ENCODE peak calls at places on chromosome 16, in ten cellular contexts. One of them, this sample, is unnamed.

GRCh38 chr16:54242199-54242598 is 44.4 kb downstream of the IRX3 start:
- DNase-seq in Peyer's patch: no peak
- DNase-seq in HAP-1: no peak
- DNase-seq in OCI-LY7: peak; percentile 43
- DNase-seq in tibial artery: no peak
- DNase-seq in neuronal stem cell: peak; percentile 29
- DNase-seq in left lung: no peak
- DNase-seq in esophagus squamous epithelium: no peak
- DNase-seq in pancreas: no peak
- DNase-seq in sigmoid colon: no peak
- DNase-seq in this sample: no peak

GRCh38 chr16:66278111-66278531 is 88.4 kb upstream of the CDH5 start:
- DNase-seq in Peyer's patch: no peak
- DNase-seq in HAP-1: no peak
- DNase-seq in OCI-LY7: no peak
- DNase-seq in tibial artery: no peak
- DNase-seq in neuronal stem cell: no peak
- DNase-seq in left lung: no peak
- DNase-seq in esophagus squamous epithelium: no peak
- DNase-seq in pancreas: no peak
- DNase-seq in sigmoid colon: peak; percentile 33
- DNase-seq in this sample: no peak

GRCh38 chr16:78503501-78504110 is 404.2 kb downstream of the WWOX start:
- DNase-seq in Peyer's patch: no peak
- DNase-seq in HAP-1: no peak
- DNase-seq in OCI-LY7: peak; percentile 39
- DNase-seq in tibial artery: peak; percentile 41
- DNase-seq in neuronal stem cell: peak; percentile 64
- DNase-seq in left lung: no peak
- DNase-seq in esophagus squamous epithelium: no peak
- DNase-seq in pancreas: no peak
- DNase-seq in sigmoid colon: peak; percentile 79
- DNase-seq in this sample: peak; percentile 17

GRCh38 chr16:23700509-23700908 is 12.5 kb downstream of the ERN2 start:
- DNase-seq in Peyer's patch: no peak
- DNase-seq in HAP-1: no peak
- DNase-seq in OCI-LY7: no peak
- DNase-seq in tibial artery: no peak
- DNase-seq in neuronal stem cell: no peak
- DNase-seq in left lung: peak; percentile 58
- DNase-seq in esophagus squamous epithelium: no peak
- DNase-seq in pancreas: no peak
- DNase-seq in sigmoid colon: no peak
- DNase-seq in this sample: no peak

GRCh38 chr16:46569231-46569735 is 51.9 kb downstream of the SHCBP1 start:
- DNase-seq in Peyer's patch: no peak
- DNase-seq in HAP-1: no peak
- DNase-seq in OCI-LY7: no peak
- DNase-seq in tibial artery: no peak
- DNase-seq in neuronal stem cell: no peak
- DNase-seq in left lung: peak; percentile 67
- DNase-seq in esophagus squamous epithelium: no peak
- DNase-seq in pancreas: peak; percentile 50
- DNase-seq in sigmoid colon: no peak
- DNase-seq in this sample: no peak

GRCh38 chr16:57817680-57818079 is 15.4 kb upstream of the KIFC3 start:
- DNase-seq in Peyer's patch: no peak
- DNase-seq in HAP-1: no peak
- DNase-seq in OCI-LY7: no peak
- DNase-seq in tibial artery: no peak
- DNase-seq in neuronal stem cell: no peak
- DNase-seq in left lung: no peak
- DNase-seq in esophagus squamous epithelium: no peak
- DNase-seq in pancreas: no peak
- DNase-seq in sigmoid colon: no peak
- DNase-seq in this sample: no peak

GRCh38 chr16:4694664-4695451 is 1.5 kb downstream of the NUDT16L1 start:
- DNase-seq in Peyer's patch: peak; percentile 53
- DNase-seq in HAP-1: no peak
- DNase-seq in OCI-LY7: no peak
- DNase-seq in tibial artery: peak; percentile 54
- DNase-seq in neuronal stem cell: no peak
- DNase-seq in left lung: no peak
- DNase-seq in esophagus squamous epithelium: no peak
- DNase-seq in pancreas: peak; percentile 82
- DNase-seq in sigmoid colon: peak; percentile 74
- DNase-seq in this sample: no peak

GRCh38 chr16:56460101-56460500 is 8.7 kb downstream of the OGFOD1 start:
- DNase-seq in Peyer's patch: no peak
- DNase-seq in HAP-1: peak; percentile 94
- DNase-seq in OCI-LY7: no peak
- DNase-seq in tibial artery: no peak
- DNase-seq in neuronal stem cell: no peak
- DNase-seq in left lung: no peak
- DNase-seq in esophagus squamous epithelium: no peak
- DNase-seq in pancreas: no peak
- DNase-seq in sigmoid colon: no peak
- DNase-seq in this sample: no peak

GRCh38 chr16:685967-686366 is 1.8 kb upstream of the JMJD8 start:
- DNase-seq in Peyer's patch: peak; percentile 78
- DNase-seq in HAP-1: no peak
- DNase-seq in OCI-LY7: no peak
- DNase-seq in tibial artery: no peak
- DNase-seq in neuronal stem cell: no peak
- DNase-seq in left lung: no peak
- DNase-seq in esophagus squamous epithelium: no peak
- DNase-seq in pancreas: peak; percentile 86
- DNase-seq in sigmoid colon: no peak
- DNase-seq in this sample: no peak

GRCh38 chr16:683396-684066 is 603 bp downstream of the JMJD8 start:
- DNase-seq in Peyer's patch: no peak
- DNase-seq in HAP-1: no peak
- DNase-seq in OCI-LY7: no peak
- DNase-seq in tibial artery: no peak
- DNase-seq in neuronal stem cell: no peak
- DNase-seq in left lung: no peak
- DNase-seq in esophagus squamous epithelium: no peak
- DNase-seq in pancreas: peak; percentile 86
- DNase-seq in sigmoid colon: no peak
- DNase-seq in this sample: no peak

GRCh38 chr16:684961-685696 is 995 bp upstream of the JMJD8 start:
- DNase-seq in Peyer's patch: no peak
- DNase-seq in HAP-1: no peak
- DNase-seq in OCI-LY7: no peak
- DNase-seq in tibial artery: no peak
- DNase-seq in neuronal stem cell: no peak
- DNase-seq in left lung: no peak
- DNase-seq in esophagus squamous epithelium: no peak
- DNase-seq in pancreas: no peak
- DNase-seq in sigmoid colon: peak; percentile 77
- DNase-seq in this sample: no peak

GRCh38 chr16:682493-683395 is 1.4 kb downstream of the JMJD8 start:
- DNase-seq in Peyer's patch: no peak
- DNase-seq in HAP-1: no peak
- DNase-seq in OCI-LY7: no peak
- DNase-seq in tibial artery: no peak
- DNase-seq in neuronal stem cell: no peak
- DNase-seq in left lung: no peak
- DNase-seq in esophagus squamous epithelium: no peak
- DNase-seq in pancreas: peak; percentile 82
- DNase-seq in sigmoid colon: peak; percentile 74
- DNase-seq in this sample: no peak

DNA sequence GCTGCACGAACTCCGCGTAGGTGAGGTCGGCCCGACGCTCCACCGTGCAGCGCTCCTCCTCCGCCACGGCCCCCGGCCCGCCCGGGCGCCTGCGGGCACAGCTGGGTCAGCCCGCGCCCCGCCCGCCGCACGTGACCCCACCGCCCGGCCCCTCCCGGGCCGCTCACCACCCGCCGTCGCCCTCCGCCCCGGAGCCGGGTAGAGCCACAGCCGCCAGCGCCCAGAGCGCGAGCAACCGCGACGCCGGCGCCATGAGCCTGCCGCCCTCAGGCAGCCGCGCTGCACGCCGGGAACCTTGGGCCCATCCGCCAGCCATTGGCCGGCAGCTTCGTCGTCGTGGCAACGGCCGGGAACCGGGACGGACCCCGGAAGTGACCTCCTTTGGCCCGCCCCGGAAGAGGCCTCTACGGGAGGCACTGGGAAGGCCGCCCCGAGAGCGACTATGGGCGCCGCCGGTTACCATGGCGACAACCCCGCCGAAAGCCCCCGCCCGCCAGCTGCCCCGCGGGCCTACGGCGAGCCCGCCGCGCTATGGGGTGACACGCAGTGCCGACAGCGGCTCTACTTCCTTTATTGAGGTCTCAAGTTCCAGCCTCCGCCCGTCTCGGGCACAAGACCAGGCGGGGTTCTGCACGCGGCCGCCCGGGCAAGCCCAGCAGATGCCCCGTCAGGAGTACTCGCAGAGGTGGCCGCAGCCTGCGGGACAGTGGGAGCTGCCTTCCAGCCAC is at the start of gene JMJD8:
- DNase-seq in Peyer's patch: peak; percentile 99
- DNase-seq in HAP-1: peak; percentile 94
- DNase-seq in OCI-LY7: peak; percentile 97
- DNase-seq in tibial artery: peak; percentile 95
- DNase-seq in neuronal stem cell: peak; percentile 88
- DNase-seq in left lung: peak; percentile 100
- DNase-seq in esophagus squamous epithelium: peak; percentile 71
- DNase-seq in pancreas: peak; percentile 97
- DNase-seq in sigmoid colon: peak; percentile 98
- DNase-seq in this sample: peak; percentile 85
- H3K4me1 ChIP-seq in Peyer's patch: peaks cover 21% of the 10 kb centered on the region
- H3K4me1 ChIP-seq in HAP-1: peaks cover 25% of the 10 kb centered on the region
- H3K4me1 ChIP-seq in OCI-LY7: peaks cover 36% of the 10 kb centered on the region
- H3K4me1 ChIP-seq in tibial artery: peaks cover 46% of the 10 kb centered on the region
- H3K4me1 ChIP-seq in neuronal stem cell: peaks cover 18% of the 10 kb centered on the region
- H3K4me1 ChIP-seq in left lung: peaks cover 67% of the 10 kb centered on the region
- H3K4me1 ChIP-seq in esophagus squamous epithelium: peaks cover 80% of the 10 kb centered on the region
- H3K4me1 ChIP-seq in pancreas: peaks cover 32% of the 10 kb centered on the region
- H3K4me1 ChIP-seq in sigmoid colon: peaks cover 70% of the 10 kb centered on the region
- H3K4me1 ChIP-seq in this sample: peaks cover 55% of the 10 kb centered on the region

GRCh38 chr16:3595521-3596021 is 15.8 kb downstream of the SLX4 start:
- DNase-seq in Peyer's patch: no peak
- DNase-seq in HAP-1: no peak
- DNase-seq in OCI-LY7: no peak
- DNase-seq in tibial artery: no peak
- DNase-seq in neuronal stem cell: no peak
- DNase-seq in left lung: peak; percentile 72
- DNase-seq in esophagus squamous epithelium: no peak
- DNase-seq in pancreas: no peak
- DNase-seq in sigmoid colon: no peak
- DNase-seq in this sample: no peak
- H3K36me3 ChIP-seq in Peyer's patch: peaks cover 18% of the 10 kb centered on the region
- H3K36me3 ChIP-seq in HAP-1: peaks cover 16% of the 10 kb centered on the region
- H3K36me3 ChIP-seq in OCI-LY7: peaks cover 83% of the 10 kb centered on the region
- H3K36me3 ChIP-seq in tibial artery: peaks cover 34% of the 10 kb centered on the region
- H3K36me3 ChIP-seq in neuronal stem cell: peaks cover 67% of the 10 kb centered on the region
- H3K36me3 ChIP-seq in left lung: peaks cover 74% of the 10 kb centered on the region
- H3K36me3 ChIP-seq in esophagus squamous epithelium: peaks cover 68% of the 10 kb centered on the region
- H3K36me3 ChIP-seq in pancreas: no peaks in the 10 kb centered on the region
- H3K36me3 ChIP-seq in sigmoid colon: no peaks in the 10 kb centered on the region
- H3K36me3 ChIP-seq in this sample: peaks cover 7% of the 10 kb centered on the region

DNA sequence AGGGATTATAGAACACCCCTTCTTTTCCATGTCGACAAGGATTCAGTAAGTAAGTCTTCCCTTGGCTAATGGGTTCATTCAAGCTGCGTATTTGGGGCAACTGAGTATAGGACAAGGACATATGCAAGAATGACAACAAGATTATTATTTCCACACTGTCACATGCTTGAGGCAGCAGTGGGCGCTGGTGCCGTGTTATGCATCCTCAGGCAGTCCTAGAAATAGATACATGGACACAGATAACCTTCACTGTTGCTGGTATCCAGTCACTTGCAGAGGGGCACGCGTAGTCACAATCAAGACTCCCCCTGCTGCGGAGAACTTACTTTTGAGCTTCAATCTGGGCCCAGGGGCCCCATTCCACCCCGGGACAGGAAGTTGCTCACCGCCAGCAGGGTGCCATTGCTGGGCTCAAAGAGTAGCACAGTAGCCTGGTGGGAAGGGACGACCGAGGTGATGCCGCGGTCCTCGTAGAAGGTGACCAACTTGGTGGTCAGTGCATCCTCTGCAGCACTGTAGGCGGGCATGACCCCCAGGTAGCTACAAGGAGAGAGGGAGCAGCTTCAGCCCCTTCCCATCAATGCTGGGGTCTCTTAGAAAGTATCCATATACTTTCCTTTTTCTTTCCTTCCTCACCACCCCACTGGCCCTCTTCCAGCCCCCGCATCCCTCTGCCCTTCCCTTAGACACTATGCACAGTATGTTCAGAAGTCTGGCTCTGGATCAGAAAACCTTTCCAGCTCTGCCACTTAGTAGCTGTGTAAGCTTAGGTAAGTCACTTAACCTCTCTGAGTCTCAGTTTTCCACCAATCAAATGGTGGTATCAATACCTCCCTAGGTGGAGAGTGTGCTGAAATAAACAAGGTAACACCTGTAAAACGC is 804 bp downstream of the CRYM start:
- DNase-seq in Peyer's patch: no peak
- DNase-seq in HAP-1: no peak
- DNase-seq in OCI-LY7: no peak
- DNase-seq in tibial artery: no peak
- DNase-seq in neuronal stem cell: no peak
- DNase-seq in left lung: no peak
- DNase-seq in esophagus squamous epithelium: no peak
- DNase-seq in pancreas: no peak
- DNase-seq in sigmoid colon: no peak
- DNase-seq in this sample: no peak
- H3K4me1 ChIP-seq in Peyer's patch: no peaks in the 10 kb centered on the region
- H3K4me1 ChIP-seq in HAP-1: peaks cover 3% of the 10 kb centered on the region
- H3K4me1 ChIP-seq in OCI-LY7: peaks cover 23% of the 10 kb centered on the region
- H3K4me1 ChIP-seq in tibial artery: peaks cover 11% of the 10 kb centered on the region
- H3K4me1 ChIP-seq in neuronal stem cell: peaks cover 4% of the 10 kb centered on the region
- H3K4me1 ChIP-seq in left lung: peaks cover 9% of the 10 kb centered on the region
- H3K4me1 ChIP-seq in esophagus squamous epithelium: peaks cover 13% of the 10 kb centered on the region
- H3K4me1 ChIP-seq in pancreas: peaks cover 3% of the 10 kb centered on the region
- H3K4me1 ChIP-seq in sigmoid colon: peaks cover 10% of the 10 kb centered on the region
- H3K4me1 ChIP-seq in this sample: peaks cover 5% of the 10 kb centered on the region

GRCh38 chr16:84497418-84497817 is 7.0 kb downstream of the MEAK7 start:
- DNase-seq in Peyer's patch: no peak
- DNase-seq in HAP-1: no peak
- DNase-seq in OCI-LY7: no peak
- DNase-seq in tibial artery: no peak
- DNase-seq in neuronal stem cell: no peak
- DNase-seq in left lung: no peak
- DNase-seq in esophagus squamous epithelium: no peak
- DNase-seq in pancreas: no peak
- DNase-seq in sigmoid colon: no peak
- DNase-seq in this sample: no peak

GRCh38 chr16:84497836-84498610 is 6.4 kb downstream of the MEAK7 start:
- DNase-seq in Peyer's patch: no peak
- DNase-seq in HAP-1: no peak
- DNase-seq in OCI-LY7: no peak
- DNase-seq in tibial artery: no peak
- DNase-seq in neuronal stem cell: no peak
- DNase-seq in left lung: no peak
- DNase-seq in esophagus squamous epithelium: no peak
- DNase-seq in pancreas: no peak
- DNase-seq in sigmoid colon: no peak
- DNase-seq in this sample: no peak

GRCh38 chr16:84495506-84495905 is 9.0 kb downstream of the MEAK7 start:
- DNase-seq in Peyer's patch: no peak
- DNase-seq in HAP-1: no peak
- DNase-seq in OCI-LY7: no peak
- DNase-seq in tibial artery: no peak
- DNase-seq in neuronal stem cell: no peak
- DNase-seq in left lung: no peak
- DNase-seq in esophagus squamous epithelium: no peak
- DNase-seq in pancreas: no peak
- DNase-seq in sigmoid colon: no peak
- DNase-seq in this sample: no peak

GRCh38 chr16:84498859-84499620 is 5.4 kb downstream of the MEAK7 start:
- DNase-seq in Peyer's patch: no peak
- DNase-seq in HAP-1: no peak
- DNase-seq in OCI-LY7: no peak
- DNase-seq in tibial artery: no peak
- DNase-seq in neuronal stem cell: no peak
- DNase-seq in left lung: no peak
- DNase-seq in esophagus squamous epithelium: no peak
- DNase-seq in pancreas: no peak
- DNase-seq in sigmoid colon: no peak
- DNase-seq in this sample: no peak

GRCh38 chr16:84496991-84497390 is 7.5 kb downstream of the MEAK7 start:
- DNase-seq in Peyer's patch: no peak
- DNase-seq in HAP-1: no peak
- DNase-seq in OCI-LY7: no peak
- DNase-seq in tibial artery: no peak
- DNase-seq in neuronal stem cell: no peak
- DNase-seq in left lung: no peak
- DNase-seq in esophagus squamous epithelium: no peak
- DNase-seq in pancreas: no peak
- DNase-seq in sigmoid colon: no peak
- DNase-seq in this sample: no peak
- H3K36me3 ChIP-seq in Peyer's patch: peaks cover 52% of the 10 kb centered on the region
- H3K36me3 ChIP-seq in HAP-1: peaks cover 2% of the 10 kb centered on the region
- H3K36me3 ChIP-seq in OCI-LY7: peaks cover 26% of the 10 kb centered on the region
- H3K36me3 ChIP-seq in tibial artery: peaks cover 50% of the 10 kb centered on the region
- H3K36me3 ChIP-seq in neuronal stem cell: peaks cover 81% of the 10 kb centered on the region
- H3K36me3 ChIP-seq in left lung: peaks cover 56% of the 10 kb centered on the region
- H3K36me3 ChIP-seq in esophagus squamous epithelium: peaks cover 87% of the 10 kb centered on the region
- H3K36me3 ChIP-seq in pancreas: peaks cover 20% of the 10 kb centered on the region
- H3K36me3 ChIP-seq in sigmoid colon: peaks cover 24% of the 10 kb centered on the region
- H3K36me3 ChIP-seq in this sample: peaks cover 19% of the 10 kb centered on the region